ENCODE peak calls at places on chromosome 4, in six cellular contexts. B, Z, K, P, C and Y are unnamed samples.

GRCh38 chr4:94641702-94642560 is 115.8 kb upstream of the BMPR1B start:
- DNase-seq in Z (no peak), P (no peak), B (peak), K (no peak), C (peak), Y (peak)

GRCh38 chr4:105859233-105859632 is 36.0 kb upstream of the NPNT start:
- DNase-seq in C (peak), Z (no peak), B (peak), K (no peak), P (no peak), Y (peak)

GRCh38 chr4:73869130-73870055 is at the start of gene CXCL1:
- DNase-seq in K (no peak), C (no peak), Z (peak), B (peak), P (no peak), Y (peak)

GRCh38 chr4:126223784-126224407 is 909.1 kb downstream of the FAT4 start:
- DNase-seq in B (peak), K (no peak), C (peak), Z (no peak), P (no peak), Y (peak)

GRCh38 chr4:1398686-1399507 is 7.3 kb downstream of the NKX1-1 start:
- DNase-seq in P (no peak), K (no peak), B (no peak), C (no peak), Z (no peak), Y (no peak)

GRCh38 chr4:40223343-40223742 is 26.5 kb downstream of the RHOH start:
- DNase-seq in C (no peak), K (no peak), Z (no peak), P (no peak), B (no peak), Y (no peak)

GRCh38 chr4:109207060-109207459 is 95.4 kb downstream of the COL25A1 start:
- DNase-seq in P (no peak), B (no peak), Z (no peak), K (no peak), C (peak), Y (peak)

GRCh38 chr4:147633113-147633512 is 15.9 kb downstream of the TMEM184C start:
- DNase-seq in Z (no peak), K (no peak), P (no peak), C (no peak), B (no peak), Y (no peak)

GRCh38 chr4:180688480-180688879 is 1554.7 kb upstream of the TENM3 start:
- DNase-seq in P (no peak), Z (no peak), C (no peak), K (no peak), B (no peak), Y (no peak)

GRCh38 chr4:6942238-6942800 is 32.7 kb downstream of the TBC1D14 start:
- DNase-seq in C (peak), Z (no peak), B (peak), K (no peak), P (peak), Y (peak)